ENCODE peak calls at places on chromosomes 11 and 22, in six cellular contexts. One of them, this sample, is unnamed. For H3K4me1, the result is how much of the 10 kb centered on the place peaks cover.

GRCh38 chr11:1129666-1130160 is 28.0 kb upstream of the MUC5AC start:
- DNase-seq in transverse colon: no peak
- DNase-seq in SK-N-SH: peak
- DNase-seq in esophagus muscularis mucosa: no peak
- DNase-seq in HepG2: no peak
- DNase-seq in stomach: peak
- DNase-seq in this sample: peak

GRCh38 chr11:28383471-28383870 is 275.3 kb downstream of the METTL15 start:
- DNase-seq in HepG2: no peak
- DNase-seq in stomach: no peak
- DNase-seq in esophagus muscularis mucosa: no peak
- DNase-seq in transverse colon: no peak
- DNase-seq in SK-N-SH: no peak
- DNase-seq in this sample: no peak

GRCh38 chr11:3119141-3119821 is 45.8 kb downstream of the OSBPL5 start:
- DNase-seq in HepG2: no peak
- DNase-seq in esophagus muscularis mucosa: no peak
- DNase-seq in SK-N-SH: no peak
- DNase-seq in stomach: peak
- DNase-seq in transverse colon: peak
- DNase-seq in this sample: peak

GRCh38 chr22:44583854-44584253 is 85.8 kb upstream of the RTL6 start:
- DNase-seq in HepG2: no peak
- DNase-seq in esophagus muscularis mucosa: no peak
- DNase-seq in SK-N-SH: no peak
- DNase-seq in stomach: no peak
- DNase-seq in transverse colon: no peak
- DNase-seq in this sample: peak

GRCh38 chr11:93143800-93144199 is 54.0 kb downstream of the SLC36A4 start:
- DNase-seq in SK-N-SH: no peak
- DNase-seq in transverse colon: no peak
- DNase-seq in HepG2: no peak
- DNase-seq in esophagus muscularis mucosa: no peak
- DNase-seq in stomach: no peak
- DNase-seq in this sample: no peak

GRCh38 chr11:3181722-3182461 is 16.8 kb upstream of the OSBPL5 start:
- DNase-seq in transverse colon: no peak
- DNase-seq in HepG2: no peak
- DNase-seq in esophagus muscularis mucosa: no peak
- DNase-seq in stomach: no peak
- DNase-seq in SK-N-SH: no peak
- DNase-seq in this sample: no peak

GRCh38 chr11:61345170-61345610 is 12.2 kb downstream of the TKFC start:
- DNase-seq in stomach: no peak
- DNase-seq in SK-N-SH: peak
- DNase-seq in HepG2: no peak
- DNase-seq in esophagus muscularis mucosa: no peak
- DNase-seq in transverse colon: no peak
- DNase-seq in this sample: no peak

GRCh38 chr22:25728064-25728463 is 13.9 kb upstream of the MYO18B start:
- DNase-seq in transverse colon: no peak
- DNase-seq in SK-N-SH: no peak
- DNase-seq in esophagus muscularis mucosa: no peak
- DNase-seq in HepG2: no peak
- DNase-seq in stomach: no peak
- DNase-seq in this sample: no peak

GRCh38 chr22:25630446-25630845 is 66.0 kb downstream of the GRK3 start:
- DNase-seq in HepG2: no peak
- DNase-seq in esophagus muscularis mucosa: peak
- DNase-seq in stomach: no peak
- DNase-seq in SK-N-SH: no peak
- DNase-seq in transverse colon: no peak
- DNase-seq in this sample: no peak

GRCh38 chr11:126695293-126695692 is 305.3 kb downstream of the KIRREL3 start:
- DNase-seq in transverse colon: no peak
- DNase-seq in HepG2: no peak
- DNase-seq in SK-N-SH: no peak
- DNase-seq in stomach: no peak
- DNase-seq in esophagus muscularis mucosa: no peak
- DNase-seq in this sample: no peak

GRCh38 chr22:36123673-36124630 is 36.6 kb downstream of the APOL3 start:
- DNase-seq in esophagus muscularis mucosa: peak
- DNase-seq in stomach: peak
- DNase-seq in SK-N-SH: peak
- DNase-seq in HepG2: peak
- DNase-seq in transverse colon: peak
- DNase-seq in this sample: peak
- TF ChIP-seq EP300 in esophagus muscularis mucosa: peak
- TF ChIP-seq EP300 in stomach: peak
- TF ChIP-seq EP300 in SK-N-SH: no peak
- TF ChIP-seq EP300 in HepG2: no peak
- TF ChIP-seq EP300 in transverse colon: peak
- TF ChIP-seq EP300 in this sample: peak

GRCh38 chr11:64760759-64761417 is 1.1 kb upstream of the PYGM start:
- DNase-seq in SK-N-SH: peak
- DNase-seq in transverse colon: no peak
- DNase-seq in stomach: no peak
- DNase-seq in esophagus muscularis mucosa: no peak
- DNase-seq in HepG2: no peak
- DNase-seq in this sample: peak

GRCh38 chr11:64764753-64765152 is 5.0 kb upstream of the PYGM start:
- DNase-seq in SK-N-SH: no peak
- DNase-seq in HepG2: no peak
- DNase-seq in transverse colon: no peak
- DNase-seq in esophagus muscularis mucosa: no peak
- DNase-seq in stomach: no peak
- DNase-seq in this sample: no peak

GRCh38 chr11:64762916-64763803 is 3.4 kb upstream of the PYGM start:
- DNase-seq in stomach: peak
- DNase-seq in esophagus muscularis mucosa: no peak
- DNase-seq in HepG2: no peak
- DNase-seq in transverse colon: no peak
- DNase-seq in SK-N-SH: peak
- DNase-seq in this sample: peak

GRCh38 chr11:64763804-64764611 is 4.2 kb upstream of the PYGM start:
- DNase-seq in esophagus muscularis mucosa: no peak
- DNase-seq in transverse colon: no peak
- DNase-seq in SK-N-SH: no peak
- DNase-seq in HepG2: no peak
- DNase-seq in stomach: peak
- DNase-seq in this sample: no peak

GRCh38 chr11:64762277-64762915 is 2.6 kb upstream of the PYGM start:
- DNase-seq in HepG2: no peak
- DNase-seq in esophagus muscularis mucosa: no peak
- DNase-seq in SK-N-SH: peak
- DNase-seq in transverse colon: no peak
- DNase-seq in stomach: peak
- DNase-seq in this sample: peak
- TF ChIP-seq POLR2AphosphoS5 in HepG2: peak
- TF ChIP-seq POLR2AphosphoS5 in esophagus muscularis mucosa: no peak
- TF ChIP-seq POLR2AphosphoS5 in SK-N-SH: peak
- TF ChIP-seq POLR2AphosphoS5 in transverse colon: peak
- TF ChIP-seq POLR2AphosphoS5 in stomach: no peak
- TF ChIP-seq POLR2AphosphoS5 in this sample: no peak

GRCh38 chr11:129987950-129988349 is 14.7 kb downstream of the PRDM10 start:
- DNase-seq in transverse colon: no peak
- DNase-seq in esophagus muscularis mucosa: no peak
- DNase-seq in SK-N-SH: no peak
- DNase-seq in stomach: no peak
- DNase-seq in HepG2: no peak
- DNase-seq in this sample: no peak

GRCh38 chr11:129985823-129986222 is 16.8 kb downstream of the PRDM10 start:
- DNase-seq in transverse colon: no peak
- DNase-seq in stomach: no peak
- DNase-seq in esophagus muscularis mucosa: no peak
- DNase-seq in HepG2: no peak
- DNase-seq in SK-N-SH: no peak
- DNase-seq in this sample: no peak

GRCh38 chr11:129995163-129995562 is 7.5 kb downstream of the PRDM10 start:
- DNase-seq in transverse colon: no peak
- DNase-seq in HepG2: no peak
- DNase-seq in SK-N-SH: no peak
- DNase-seq in stomach: no peak
- DNase-seq in esophagus muscularis mucosa: no peak
- DNase-seq in this sample: no peak

GRCh38 chr11:129992161-129992944 is 10.3 kb downstream of the PRDM10 start:
- DNase-seq in transverse colon: peak
- DNase-seq in stomach: peak
- DNase-seq in HepG2: peak
- DNase-seq in esophagus muscularis mucosa: no peak
- DNase-seq in SK-N-SH: peak
- DNase-seq in this sample: no peak

DNA sequence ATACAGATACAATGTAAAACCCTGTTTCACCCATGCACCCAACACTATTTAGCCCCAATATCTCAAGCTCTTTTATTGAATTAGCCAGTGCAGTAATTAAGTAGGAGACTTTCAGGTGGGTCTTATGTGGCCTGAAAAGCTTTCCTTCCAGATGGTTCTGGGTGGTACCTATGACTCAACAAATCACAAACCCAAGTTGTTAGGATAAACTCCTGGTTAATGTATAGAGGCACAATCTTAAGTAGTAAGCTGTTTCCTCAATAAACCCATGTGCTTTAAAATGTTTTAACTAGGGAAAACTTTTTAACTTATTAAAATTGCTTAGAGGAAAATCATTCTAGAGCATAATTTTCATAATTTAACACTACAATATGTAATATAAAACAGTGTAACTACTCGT is 13.2 kb downstream of the PRDM10 start:
- DNase-seq in esophagus muscularis mucosa: no peak
- DNase-seq in SK-N-SH: no peak
- DNase-seq in transverse colon: no peak
- DNase-seq in HepG2: no peak
- DNase-seq in stomach: no peak
- DNase-seq in this sample: no peak
- H3K4me1 ChIP-seq in esophagus muscularis mucosa: under half
- H3K4me1 ChIP-seq in SK-N-SH: under half
- H3K4me1 ChIP-seq in transverse colon: under half
- H3K4me1 ChIP-seq in HepG2: under half
- H3K4me1 ChIP-seq in stomach: under half
- H3K4me1 ChIP-seq in this sample: under half

GRCh38 chr22:36934940-36935610 is 21.6 kb downstream of the CSF2RB start:
- DNase-seq in esophagus muscularis mucosa: no peak
- DNase-seq in transverse colon: no peak
- DNase-seq in SK-N-SH: no peak
- DNase-seq in HepG2: no peak
- DNase-seq in stomach: no peak
- DNase-seq in this sample: no peak
- TF ChIP-seq EP300 in esophagus muscularis mucosa: no peak
- TF ChIP-seq EP300 in transverse colon: no peak
- TF ChIP-seq EP300 in SK-N-SH: no peak
- TF ChIP-seq EP300 in HepG2: no peak
- TF ChIP-seq EP300 in stomach: no peak
- TF ChIP-seq EP300 in this sample: no peak

This sample was measured in sigmoid colon.